ENCODE peak calls at places on chromosomes 2 and 18, in six cellular contexts. L, W, Y, C, U and A are unnamed samples.

GRCh38 chr2:157785200-157785599 is 90.9 kb downstream of the ACVR1 start:
- DNase-seq in U (no peak), Y (no peak), W (peak; percentile 82), L (peak; percentile 66), C (peak; percentile 78), A (no peak)

GRCh38 chr2:69538872-69539548 is 101.8 kb upstream of the NFU1 start:
- DNase-seq in L (peak; percentile 22), W (no peak), C (no peak), Y (no peak), U (no peak), A (no peak)

GRCh38 chr2:32379352-32379751 is 22.5 kb downstream of the BIRC6 start:
- DNase-seq in W (no peak), U (no peak), Y (no peak), L (no peak), C (no peak), A (no peak)

GRCh38 chr2:202161106-202161836 is 77.1 kb downstream of the SUMO1 start:
- DNase-seq in U (no peak), Y (no peak), W (no peak), L (no peak), C (no peak), A (no peak)

GRCh38 chr2:159508140-159508539 is 108.2 kb downstream of the BAZ2B start:
- DNase-seq in U (no peak), Y (no peak), L (no peak), C (no peak), W (no peak), A (no peak)

GRCh38 chr2:163682695-163683094 is 53.1 kb downstream of the FIGN start:
- DNase-seq in U (no peak), W (peak; percentile 65), C (peak; percentile 47), L (peak; percentile 54), Y (no peak), A (no peak)

GRCh38 chr2:220310326-220310936 is 683.0 kb downstream of the SLC4A3 start:
- DNase-seq in C (peak; percentile 12), Y (no peak), U (no peak), W (peak; percentile 8), L (no peak), A (no peak)

GRCh38 chr2:59655809-59656208 is 897.6 kb downstream of the BCL11A start:
- DNase-seq in C (no peak), W (no peak), L (no peak), Y (no peak), U (no peak), A (no peak)

GRCh38 chr2:65452150-65452895 is 19.9 kb upstream of the SPRED2 start:
- DNase-seq in U (no peak), L (no peak), Y (no peak), C (no peak), W (no peak), A (no peak)

GRCh38 chr2:161138429-161138828 is 21.8 kb upstream of the TANK start:
- DNase-seq in W (no peak), U (no peak), L (no peak), C (no peak), Y (no peak), A (no peak)

GRCh38 chr2:167689444-167689843 is 558.0 kb downstream of the STK39 start:
- DNase-seq in Y (no peak), U (no peak), C (no peak), W (no peak), L (no peak), A (no peak)

GRCh38 chr18:55396267-55396905 is 191.6 kb downstream of the TCF4 start:
- DNase-seq in Y (no peak), U (no peak), C (no peak), L (no peak), W (no peak), A (no peak)

GRCh38 chr2:235852528-235852920 is 315.7 kb downstream of the GBX2 start:
- DNase-seq in Y (no peak), L (no peak), C (no peak), W (no peak), U (no peak), A (no peak)

GRCh38 chr2:88199912-88200682 is 30.0 kb downstream of the THNSL2 start:
- DNase-seq in U (peak; percentile 40), W (no peak), L (no peak), C (peak; percentile 6), Y (no peak), A (no peak)

DNA sequence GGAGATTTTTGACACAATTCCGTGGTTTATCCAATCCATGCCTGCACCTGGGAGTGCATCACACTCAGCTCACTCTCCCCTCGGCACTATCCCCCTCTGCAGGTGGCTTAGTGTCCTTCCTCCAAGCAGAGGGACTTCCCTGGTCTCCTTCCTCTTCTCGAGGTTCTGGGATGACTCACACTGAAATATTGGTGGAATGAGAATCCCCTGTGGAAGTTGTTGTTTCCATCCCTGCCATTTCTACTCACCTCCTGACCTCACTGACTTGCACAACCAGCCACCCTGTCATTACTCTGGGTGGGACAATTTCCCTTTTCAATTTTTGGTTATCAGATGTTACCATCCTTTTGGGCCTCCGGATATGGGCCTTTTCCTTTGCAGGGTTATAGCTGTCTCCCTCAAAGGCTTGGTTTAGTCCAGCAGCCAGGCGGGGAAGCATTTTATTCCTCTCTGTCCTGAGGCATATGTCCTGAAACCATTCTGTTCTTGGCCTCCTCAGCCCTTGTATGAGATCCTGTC is 59.9 kb downstream of the PTPRM start:
- DNase-seq in U (no peak), L (peak; percentile 42), Y (no peak), W (peak; percentile 62), C (peak; percentile 63), A (no peak)
- TF ChIP-seq CTCF in U (no peak), L (peak; percentile 10), Y (no peak), W (peak; percentile 19), C (peak; percentile 23), A (peak; percentile 23)

GRCh38 chr2:207054521-207054920 is 111.2 kb downstream of the KLF7 start:
- DNase-seq in L (no peak), C (no peak), W (no peak), Y (no peak), U (no peak), A (no peak)
- TF ChIP-seq CTCF in L (no peak), C (no peak), W (no peak), Y (no peak), U (no peak), A (no peak)

GRCh38 chr2:43228341-43228751 is 1.9 kb upstream of the ZFP36L2 start:
- DNase-seq in Y (no peak), W (no peak), L (peak; percentile 18), C (peak; percentile 17), U (no peak), A (no peak)

GRCh38 chr2:43226558-43226954 is at the start of gene ZFP36L2:
- DNase-seq in C (peak; percentile 99), Y (peak; percentile 99), L (peak; percentile 96), U (peak; percentile 99), W (peak; percentile 96), A (no peak)

GRCh38 chr2:43227830-43228280 is 1.4 kb upstream of the ZFP36L2 start:
- DNase-seq in W (no peak), L (no peak), C (no peak), U (peak; percentile 62), Y (no peak), A (no peak)

GRCh38 chr2:43225788-43226557 is 433 bp downstream of the ZFP36L2 start:
- DNase-seq in W (peak; percentile 79), U (peak; percentile 92), Y (no peak), L (peak; percentile 80), C (peak; percentile 83), A (no peak)

GRCh38 chr2:43226955-43227829 is 786 bp upstream of the ZFP36L2 start:
- DNase-seq in U (peak; percentile 83), Y (peak; percentile 98), C (peak; percentile 95), W (peak; percentile 89), L (peak; percentile 96), A (no peak)
- TF ChIP-seq CTCF in U (peak; percentile 23), Y (no peak), C (peak; percentile 22), W (no peak), L (no peak), A (peak; percentile 1)

GRCh38 chr18:25669741-25670140 is 317.8 kb upstream of the ZNF521 start:
- DNase-seq in C (no peak), L (peak; percentile 12), Y (no peak), U (no peak), W (no peak), A (no peak)
- TF ChIP-seq CTCF in C (no peak), L (no peak), Y (no peak), U (peak; percentile 14), W (no peak), A (no peak)

DNA sequence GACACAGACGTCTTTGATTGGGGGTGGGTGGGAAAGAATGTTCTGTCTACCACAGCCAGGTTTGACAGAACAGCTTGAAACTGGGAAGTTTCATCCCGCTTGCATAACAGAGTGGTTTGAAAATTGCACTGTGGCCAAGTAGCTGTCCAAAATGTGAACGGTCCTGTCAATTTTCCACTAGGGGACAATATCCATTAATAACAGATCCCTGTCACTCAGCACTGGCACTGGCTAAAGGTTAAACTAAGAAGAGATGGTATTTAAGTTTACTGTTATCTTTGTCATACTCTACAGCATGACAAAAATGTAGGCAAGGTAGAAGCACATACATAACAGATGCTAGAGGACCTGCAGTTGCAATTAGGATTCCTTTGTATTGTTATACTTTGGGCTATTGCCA is 55.6 kb upstream of the ACMSD start:
- DNase-seq in W (peak; percentile 23), U (peak; percentile 49), Y (no peak), L (peak; percentile 36), C (peak; percentile 19), A (no peak)
- TF ChIP-seq CTCF in W (peak; percentile 3), U (peak; percentile 60), Y (no peak), L (peak; percentile 27), C (peak; percentile 14), A (peak; percentile 23)

DNA sequence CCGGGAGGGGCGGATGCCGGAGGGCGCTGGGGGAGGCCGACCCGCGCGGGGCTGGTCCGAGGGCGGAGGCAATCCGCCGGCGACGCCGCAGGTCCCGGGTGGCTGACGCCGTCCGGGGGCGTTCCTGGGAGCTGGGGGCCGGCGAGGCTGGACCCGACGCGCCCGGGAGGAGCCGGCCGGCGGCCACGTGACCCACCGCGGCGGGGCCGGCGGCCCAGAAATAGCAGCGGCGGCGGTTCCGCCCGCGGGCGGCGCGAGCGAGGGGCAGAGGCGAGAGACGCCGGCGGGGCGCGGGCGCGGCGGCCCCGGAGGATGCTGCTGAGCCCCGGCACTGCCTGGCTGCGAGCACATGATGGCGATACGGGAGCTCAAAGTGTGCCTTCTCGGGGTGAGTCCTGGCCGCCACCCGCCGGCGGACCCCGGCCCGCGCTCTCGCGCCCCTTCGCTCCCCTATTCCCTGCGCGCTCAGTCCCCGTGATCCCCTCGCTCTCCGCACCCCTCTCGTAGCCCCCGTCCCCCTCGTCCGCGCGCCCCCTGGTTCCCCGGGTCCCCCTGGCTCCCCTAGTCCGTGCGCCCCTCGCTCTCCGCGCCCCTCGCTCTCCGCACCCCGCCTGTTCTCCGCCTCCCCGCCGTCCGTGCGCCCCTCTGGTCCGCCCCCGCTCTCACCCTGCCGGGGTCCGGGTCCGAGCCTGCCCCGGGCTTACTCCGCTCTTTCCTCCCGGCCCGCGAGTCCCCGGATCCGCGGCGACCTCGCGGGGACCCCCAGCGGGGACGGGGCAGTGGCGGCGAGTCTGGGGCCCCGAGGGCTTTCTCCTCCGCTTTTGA is at the start of gene RAB31:
- DNase-seq in Y (peak; percentile 66), L (peak; percentile 69), W (peak; percentile 84), U (peak; percentile 74), C (peak; percentile 93), A (no peak)
- TF ChIP-seq CTCF in Y (no peak), L (no peak), W (no peak), U (peak; percentile 8), C (no peak), A (no peak)

GRCh38 chr2:180364719-180365118 is 357.6 kb upstream of the CWC22 start:
- DNase-seq in Y (no peak), C (no peak), L (no peak), W (no peak), U (no peak), A (no peak)
- TF ChIP-seq CTCF in Y (no peak), C (no peak), L (no peak), W (no peak), U (no peak), A (no peak)

GRCh38 chr18:54357660-54358494 is at the start of the genes C18orf54 and STARD6:
- DNase-seq in W (peak; percentile 91), L (peak; percentile 91), Y (peak; percentile 78), U (peak; percentile 94), C (peak; percentile 93), A (no peak)
- TF ChIP-seq CTCF in W (no peak), L (peak; percentile 24), Y (no peak), U (peak; percentile 67), C (no peak), A (peak; percentile 56)